ENCODE peak calls at places on chromosomes 3 and 15, in eight cellular contexts. One of them, this sample, is unnamed.

GRCh38 chr15:35980719-35981118 is 434.8 kb upstream of the DPH6 start:
- DNase-seq in KBM-7: no peak
- DNase-seq in stimulated activated CD4-positive, alpha-beta T cell treated with anti-CD3 and anti-CD28 coated beads, Interleukin-12 subunit alpha, Interleukin-12 subunit beta, amount 100 ng/mL, for 4 hours: no peak
- DNase-seq in natural killer cell treated with Interleukin-12 subunit alpha and Interleukin-12 subunit beta and Interleukin-15 and Interleukin-18, amount 100 ng/mL, for 72 hours: no peak
- DNase-seq in tibial artery: no peak
- DNase-seq in T-helper 2 cell: no peak
- DNase-seq in naive thymus-derived CD8-positive, alpha-beta T cell: no peak
- DNase-seq in GM20000: no peak
- DNase-seq in this sample: no peak

GRCh38 chr3:127404614-127405598 is 117.1 kb upstream of the PRR20G start:
- DNase-seq in KBM-7: no peak
- DNase-seq in stimulated activated CD4-positive, alpha-beta T cell treated with anti-CD3 and anti-CD28 coated beads, Interleukin-12 subunit alpha, Interleukin-12 subunit beta, amount 100 ng/mL, for 4 hours: no peak
- DNase-seq in natural killer cell treated with Interleukin-12 subunit alpha and Interleukin-12 subunit beta and Interleukin-15 and Interleukin-18, amount 100 ng/mL, for 72 hours: no peak
- DNase-seq in tibial artery: no peak
- DNase-seq in T-helper 2 cell: no peak
- DNase-seq in naive thymus-derived CD8-positive, alpha-beta T cell: no peak
- DNase-seq in GM20000: no peak
- DNase-seq in this sample: no peak

GRCh38 chr15:35713733-35714132 is 167.8 kb upstream of the DPH6 start:
- DNase-seq in KBM-7: no peak
- DNase-seq in stimulated activated CD4-positive, alpha-beta T cell treated with anti-CD3 and anti-CD28 coated beads, Interleukin-12 subunit alpha, Interleukin-12 subunit beta, amount 100 ng/mL, for 4 hours: no peak
- DNase-seq in natural killer cell treated with Interleukin-12 subunit alpha and Interleukin-12 subunit beta and Interleukin-15 and Interleukin-18, amount 100 ng/mL, for 72 hours: no peak
- DNase-seq in tibial artery: no peak
- DNase-seq in T-helper 2 cell: no peak
- DNase-seq in naive thymus-derived CD8-positive, alpha-beta T cell: no peak
- DNase-seq in GM20000: no peak
- DNase-seq in this sample: no peak

GRCh38 chr15:90545095-90545494 is 15.4 kb downstream of the CRTC3 start:
- DNase-seq in KBM-7: no peak
- DNase-seq in stimulated activated CD4-positive, alpha-beta T cell treated with anti-CD3 and anti-CD28 coated beads, Interleukin-12 subunit alpha, Interleukin-12 subunit beta, amount 100 ng/mL, for 4 hours: no peak
- DNase-seq in natural killer cell treated with Interleukin-12 subunit alpha and Interleukin-12 subunit beta and Interleukin-15 and Interleukin-18, amount 100 ng/mL, for 72 hours: no peak
- DNase-seq in tibial artery: no peak
- DNase-seq in T-helper 2 cell: peak
- DNase-seq in naive thymus-derived CD8-positive, alpha-beta T cell: no peak
- DNase-seq in GM20000: no peak
- DNase-seq in this sample: no peak

GRCh38 chr3:115388166-115388565 is 235.1 kb upstream of the GAP43 start:
- DNase-seq in KBM-7: no peak
- DNase-seq in stimulated activated CD4-positive, alpha-beta T cell treated with anti-CD3 and anti-CD28 coated beads, Interleukin-12 subunit alpha, Interleukin-12 subunit beta, amount 100 ng/mL, for 4 hours: no peak
- DNase-seq in natural killer cell treated with Interleukin-12 subunit alpha and Interleukin-12 subunit beta and Interleukin-15 and Interleukin-18, amount 100 ng/mL, for 72 hours: no peak
- DNase-seq in tibial artery: no peak
- DNase-seq in T-helper 2 cell: no peak
- DNase-seq in naive thymus-derived CD8-positive, alpha-beta T cell: no peak
- DNase-seq in GM20000: no peak
- DNase-seq in this sample: no peak

GRCh38 chr3:195612075-195612800 is 28.5 kb upstream of the APOD start:
- DNase-seq in KBM-7: peak
- DNase-seq in stimulated activated CD4-positive, alpha-beta T cell treated with anti-CD3 and anti-CD28 coated beads, Interleukin-12 subunit alpha, Interleukin-12 subunit beta, amount 100 ng/mL, for 4 hours: no peak
- DNase-seq in natural killer cell treated with Interleukin-12 subunit alpha and Interleukin-12 subunit beta and Interleukin-15 and Interleukin-18, amount 100 ng/mL, for 72 hours: no peak
- DNase-seq in tibial artery: peak
- DNase-seq in T-helper 2 cell: no peak
- DNase-seq in naive thymus-derived CD8-positive, alpha-beta T cell: no peak
- DNase-seq in GM20000: no peak
- DNase-seq in this sample: no peak

GRCh38 chr15:40250304-40250656 is 11.4 kb downstream of the PAK6 start:
- DNase-seq in KBM-7: no peak
- DNase-seq in stimulated activated CD4-positive, alpha-beta T cell treated with anti-CD3 and anti-CD28 coated beads, Interleukin-12 subunit alpha, Interleukin-12 subunit beta, amount 100 ng/mL, for 4 hours: no peak
- DNase-seq in natural killer cell treated with Interleukin-12 subunit alpha and Interleukin-12 subunit beta and Interleukin-15 and Interleukin-18, amount 100 ng/mL, for 72 hours: no peak
- DNase-seq in tibial artery: no peak
- DNase-seq in T-helper 2 cell: no peak
- DNase-seq in naive thymus-derived CD8-positive, alpha-beta T cell: no peak
- DNase-seq in GM20000: no peak
- DNase-seq in this sample: no peak

GRCh38 chr3:189038773-189039720 is 132.7 kb upstream of the TPRG1 start:
- DNase-seq in KBM-7: no peak
- DNase-seq in stimulated activated CD4-positive, alpha-beta T cell treated with anti-CD3 and anti-CD28 coated beads, Interleukin-12 subunit alpha, Interleukin-12 subunit beta, amount 100 ng/mL, for 4 hours: no peak
- DNase-seq in natural killer cell treated with Interleukin-12 subunit alpha and Interleukin-12 subunit beta and Interleukin-15 and Interleukin-18, amount 100 ng/mL, for 72 hours: no peak
- DNase-seq in tibial artery: no peak
- DNase-seq in T-helper 2 cell: peak
- DNase-seq in naive thymus-derived CD8-positive, alpha-beta T cell: no peak
- DNase-seq in GM20000: no peak
- DNase-seq in this sample: no peak

GRCh38 chr15:37771462-37771861 is 163.0 kb upstream of the TMCO5A start:
- DNase-seq in KBM-7: peak
- DNase-seq in stimulated activated CD4-positive, alpha-beta T cell treated with anti-CD3 and anti-CD28 coated beads, Interleukin-12 subunit alpha, Interleukin-12 subunit beta, amount 100 ng/mL, for 4 hours: no peak
- DNase-seq in natural killer cell treated with Interleukin-12 subunit alpha and Interleukin-12 subunit beta and Interleukin-15 and Interleukin-18, amount 100 ng/mL, for 72 hours: no peak
- DNase-seq in tibial artery: no peak
- DNase-seq in T-helper 2 cell: no peak
- DNase-seq in naive thymus-derived CD8-positive, alpha-beta T cell: no peak
- DNase-seq in GM20000: no peak
- DNase-seq in this sample: no peak

GRCh38 chr3:191220908-191221307 is 21.9 kb downstream of the OSTN start:
- DNase-seq in KBM-7: peak
- DNase-seq in stimulated activated CD4-positive, alpha-beta T cell treated with anti-CD3 and anti-CD28 coated beads, Interleukin-12 subunit alpha, Interleukin-12 subunit beta, amount 100 ng/mL, for 4 hours: no peak
- DNase-seq in natural killer cell treated with Interleukin-12 subunit alpha and Interleukin-12 subunit beta and Interleukin-15 and Interleukin-18, amount 100 ng/mL, for 72 hours: no peak
- DNase-seq in tibial artery: no peak
- DNase-seq in T-helper 2 cell: no peak
- DNase-seq in naive thymus-derived CD8-positive, alpha-beta T cell: no peak
- DNase-seq in GM20000: no peak
- DNase-seq in this sample: no peak

GRCh38 chr15:69734699-69735098 is 282.1 kb downstream of the RPLP1 start:
- DNase-seq in KBM-7: no peak
- DNase-seq in stimulated activated CD4-positive, alpha-beta T cell treated with anti-CD3 and anti-CD28 coated beads, Interleukin-12 subunit alpha, Interleukin-12 subunit beta, amount 100 ng/mL, for 4 hours: no peak
- DNase-seq in natural killer cell treated with Interleukin-12 subunit alpha and Interleukin-12 subunit beta and Interleukin-15 and Interleukin-18, amount 100 ng/mL, for 72 hours: no peak
- DNase-seq in tibial artery: no peak
- DNase-seq in T-helper 2 cell: no peak
- DNase-seq in naive thymus-derived CD8-positive, alpha-beta T cell: no peak
- DNase-seq in GM20000: no peak
- DNase-seq in this sample: no peak

GRCh38 chr15:78350058-78350457 is 9.9 kb downstream of the CRABP1 start:
- DNase-seq in KBM-7: no peak
- DNase-seq in stimulated activated CD4-positive, alpha-beta T cell treated with anti-CD3 and anti-CD28 coated beads, Interleukin-12 subunit alpha, Interleukin-12 subunit beta, amount 100 ng/mL, for 4 hours: no peak
- DNase-seq in natural killer cell treated with Interleukin-12 subunit alpha and Interleukin-12 subunit beta and Interleukin-15 and Interleukin-18, amount 100 ng/mL, for 72 hours: no peak
- DNase-seq in tibial artery: no peak
- DNase-seq in T-helper 2 cell: no peak
- DNase-seq in naive thymus-derived CD8-positive, alpha-beta T cell: no peak
- DNase-seq in GM20000: no peak
- DNase-seq in this sample: no peak

GRCh38 chr3:146065573-146066006 is 95.4 kb downstream of the PLOD2 start:
- DNase-seq in KBM-7: peak
- DNase-seq in stimulated activated CD4-positive, alpha-beta T cell treated with anti-CD3 and anti-CD28 coated beads, Interleukin-12 subunit alpha, Interleukin-12 subunit beta, amount 100 ng/mL, for 4 hours: no peak
- DNase-seq in natural killer cell treated with Interleukin-12 subunit alpha and Interleukin-12 subunit beta and Interleukin-15 and Interleukin-18, amount 100 ng/mL, for 72 hours: no peak
- DNase-seq in tibial artery: no peak
- DNase-seq in T-helper 2 cell: peak
- DNase-seq in naive thymus-derived CD8-positive, alpha-beta T cell: no peak
- DNase-seq in GM20000: no peak
- DNase-seq in this sample: no peak

GRCh38 chr15:80202641-80203360 is 49.2 kb downstream of the CTXND1 start:
- DNase-seq in KBM-7: no peak
- DNase-seq in stimulated activated CD4-positive, alpha-beta T cell treated with anti-CD3 and anti-CD28 coated beads, Interleukin-12 subunit alpha, Interleukin-12 subunit beta, amount 100 ng/mL, for 4 hours: no peak
- DNase-seq in natural killer cell treated with Interleukin-12 subunit alpha and Interleukin-12 subunit beta and Interleukin-15 and Interleukin-18, amount 100 ng/mL, for 72 hours: no peak
- DNase-seq in tibial artery: no peak
- DNase-seq in T-helper 2 cell: no peak
- DNase-seq in naive thymus-derived CD8-positive, alpha-beta T cell: no peak
- DNase-seq in GM20000: no peak
- DNase-seq in this sample: no peak